ENCODE peak calls at places on chromosomes 4 and X, in six cellular contexts. One of them, this sample, is unnamed.

GRCh38 chr4:157076578-157076947 is 613 bp downstream of the GLRB start:
- DNase-seq in activated CD4-positive, alpha-beta T cell treated with anti-CD3 and anti-CD28 coated beads, Interleukin-2, amount 50 U/mL, for 1 hour: no peak
- DNase-seq in COR-L47: peak; percentile 41
- DNase-seq in stimulated activated CD4-positive, alpha-beta T cell treated with anti-CD3 and anti-CD28 coated beads, Interleukin-4, amount 100 ng/mL, for 24 hours: no peak
- DNase-seq in posterior cingulate gyrus: peak; percentile 77
- DNase-seq in activated T-cell treated with anti-CD3 and anti-CD28 coated beads, Interleukin-2, amount 50 U/mL, for 4 hours: no peak
- DNase-seq in this sample: no peak

GRCh38 chr4:673349-674091 is 556 bp downstream of the ATP5ME start:
- DNase-seq in activated CD4-positive, alpha-beta T cell treated with anti-CD3 and anti-CD28 coated beads, Interleukin-2, amount 50 U/mL, for 1 hour: no peak
- DNase-seq in COR-L47: no peak
- DNase-seq in stimulated activated CD4-positive, alpha-beta T cell treated with anti-CD3 and anti-CD28 coated beads, Interleukin-4, amount 100 ng/mL, for 24 hours: no peak
- DNase-seq in posterior cingulate gyrus: peak; percentile 88
- DNase-seq in activated T-cell treated with anti-CD3 and anti-CD28 coated beads, Interleukin-2, amount 50 U/mL, for 4 hours: no peak
- DNase-seq in this sample: no peak

GRCh38 chr4:100949350-100949935 is 397.9 kb downstream of the PPP3CA start:
- DNase-seq in activated CD4-positive, alpha-beta T cell treated with anti-CD3 and anti-CD28 coated beads, Interleukin-2, amount 50 U/mL, for 1 hour: no peak
- DNase-seq in COR-L47: no peak
- DNase-seq in stimulated activated CD4-positive, alpha-beta T cell treated with anti-CD3 and anti-CD28 coated beads, Interleukin-4, amount 100 ng/mL, for 24 hours: no peak
- DNase-seq in posterior cingulate gyrus: no peak
- DNase-seq in activated T-cell treated with anti-CD3 and anti-CD28 coated beads, Interleukin-2, amount 50 U/mL, for 4 hours: no peak
- DNase-seq in this sample: no peak

GRCh38 chrX:27863813-27864212 is 56.0 kb downstream of the MAGEB10 start:
- DNase-seq in activated CD4-positive, alpha-beta T cell treated with anti-CD3 and anti-CD28 coated beads, Interleukin-2, amount 50 U/mL, for 1 hour: no peak
- DNase-seq in COR-L47: no peak
- DNase-seq in stimulated activated CD4-positive, alpha-beta T cell treated with anti-CD3 and anti-CD28 coated beads, Interleukin-4, amount 100 ng/mL, for 24 hours: no peak
- DNase-seq in posterior cingulate gyrus: no peak
- DNase-seq in activated T-cell treated with anti-CD3 and anti-CD28 coated beads, Interleukin-2, amount 50 U/mL, for 4 hours: no peak
- DNase-seq in this sample: no peak

GRCh38 chr4:111454961-111455360 is 690.3 kb upstream of the FAM241A start:
- DNase-seq in activated CD4-positive, alpha-beta T cell treated with anti-CD3 and anti-CD28 coated beads, Interleukin-2, amount 50 U/mL, for 1 hour: no peak
- DNase-seq in COR-L47: no peak
- DNase-seq in stimulated activated CD4-positive, alpha-beta T cell treated with anti-CD3 and anti-CD28 coated beads, Interleukin-4, amount 100 ng/mL, for 24 hours: no peak
- DNase-seq in posterior cingulate gyrus: peak; percentile 33
- DNase-seq in activated T-cell treated with anti-CD3 and anti-CD28 coated beads, Interleukin-2, amount 50 U/mL, for 4 hours: no peak
- DNase-seq in this sample: no peak

GRCh38 chr4:37717575-37717974 is 31.4 kb upstream of the RELL1 start:
- DNase-seq in activated CD4-positive, alpha-beta T cell treated with anti-CD3 and anti-CD28 coated beads, Interleukin-2, amount 50 U/mL, for 1 hour: no peak
- DNase-seq in COR-L47: no peak
- DNase-seq in stimulated activated CD4-positive, alpha-beta T cell treated with anti-CD3 and anti-CD28 coated beads, Interleukin-4, amount 100 ng/mL, for 24 hours: no peak
- DNase-seq in posterior cingulate gyrus: no peak
- DNase-seq in activated T-cell treated with anti-CD3 and anti-CD28 coated beads, Interleukin-2, amount 50 U/mL, for 4 hours: no peak
- DNase-seq in this sample: no peak

GRCh38 chr4:825969-826330 is at the start of gene CPLX1:
- DNase-seq in activated CD4-positive, alpha-beta T cell treated with anti-CD3 and anti-CD28 coated beads, Interleukin-2, amount 50 U/mL, for 1 hour: no peak
- DNase-seq in COR-L47: peak; percentile 73
- DNase-seq in stimulated activated CD4-positive, alpha-beta T cell treated with anti-CD3 and anti-CD28 coated beads, Interleukin-4, amount 100 ng/mL, for 24 hours: no peak
- DNase-seq in posterior cingulate gyrus: peak; percentile 87
- DNase-seq in activated T-cell treated with anti-CD3 and anti-CD28 coated beads, Interleukin-2, amount 50 U/mL, for 4 hours: no peak
- DNase-seq in this sample: peak; percentile 53

GRCh38 chr4:75745192-75745591 is 20.8 kb downstream of the USO1 start:
- DNase-seq in activated CD4-positive, alpha-beta T cell treated with anti-CD3 and anti-CD28 coated beads, Interleukin-2, amount 50 U/mL, for 1 hour: no peak
- DNase-seq in COR-L47: no peak
- DNase-seq in stimulated activated CD4-positive, alpha-beta T cell treated with anti-CD3 and anti-CD28 coated beads, Interleukin-4, amount 100 ng/mL, for 24 hours: no peak
- DNase-seq in posterior cingulate gyrus: no peak
- DNase-seq in activated T-cell treated with anti-CD3 and anti-CD28 coated beads, Interleukin-2, amount 50 U/mL, for 4 hours: no peak
- DNase-seq in this sample: no peak

GRCh38 chr4:83093060-83093640 is 21.4 kb downstream of the PLAC8 start:
- DNase-seq in activated CD4-positive, alpha-beta T cell treated with anti-CD3 and anti-CD28 coated beads, Interleukin-2, amount 50 U/mL, for 1 hour: no peak
- DNase-seq in COR-L47: no peak
- DNase-seq in stimulated activated CD4-positive, alpha-beta T cell treated with anti-CD3 and anti-CD28 coated beads, Interleukin-4, amount 100 ng/mL, for 24 hours: no peak
- DNase-seq in posterior cingulate gyrus: no peak
- DNase-seq in activated T-cell treated with anti-CD3 and anti-CD28 coated beads, Interleukin-2, amount 50 U/mL, for 4 hours: no peak
- DNase-seq in this sample: no peak

GRCh38 chr4:1703880-1704279 is 8.2 kb downstream of the SLBP start:
- DNase-seq in activated CD4-positive, alpha-beta T cell treated with anti-CD3 and anti-CD28 coated beads, Interleukin-2, amount 50 U/mL, for 1 hour: no peak
- DNase-seq in COR-L47: no peak
- DNase-seq in stimulated activated CD4-positive, alpha-beta T cell treated with anti-CD3 and anti-CD28 coated beads, Interleukin-4, amount 100 ng/mL, for 24 hours: no peak
- DNase-seq in posterior cingulate gyrus: no peak
- DNase-seq in activated T-cell treated with anti-CD3 and anti-CD28 coated beads, Interleukin-2, amount 50 U/mL, for 4 hours: no peak
- DNase-seq in this sample: no peak

GRCh38 chr4:187726485-187726884 is 269.1 kb upstream of the ZFP42 start:
- DNase-seq in activated CD4-positive, alpha-beta T cell treated with anti-CD3 and anti-CD28 coated beads, Interleukin-2, amount 50 U/mL, for 1 hour: no peak
- DNase-seq in COR-L47: no peak
- DNase-seq in stimulated activated CD4-positive, alpha-beta T cell treated with anti-CD3 and anti-CD28 coated beads, Interleukin-4, amount 100 ng/mL, for 24 hours: no peak
- DNase-seq in posterior cingulate gyrus: no peak
- DNase-seq in activated T-cell treated with anti-CD3 and anti-CD28 coated beads, Interleukin-2, amount 50 U/mL, for 4 hours: no peak
- DNase-seq in this sample: no peak

GRCh38 chr4:41146716-41147506 is 67.4 kb downstream of the APBB2 start:
- DNase-seq in activated CD4-positive, alpha-beta T cell treated with anti-CD3 and anti-CD28 coated beads, Interleukin-2, amount 50 U/mL, for 1 hour: no peak
- DNase-seq in COR-L47: no peak
- DNase-seq in stimulated activated CD4-positive, alpha-beta T cell treated with anti-CD3 and anti-CD28 coated beads, Interleukin-4, amount 100 ng/mL, for 24 hours: no peak
- DNase-seq in posterior cingulate gyrus: peak; percentile 96
- DNase-seq in activated T-cell treated with anti-CD3 and anti-CD28 coated beads, Interleukin-2, amount 50 U/mL, for 4 hours: no peak
- DNase-seq in this sample: no peak